ENCODE peak calls at places on chromosomes 12 and 14, in four cellular contexts. One of them, this sample, is unnamed.

GRCh38 chr14:69129264-69129880 is 23.5 kb downstream of the DCAF5 start:
- DNase-seq in K562: peak
- DNase-seq in GM12878: no peak
- DNase-seq in HL-60: no peak
- DNase-seq in this sample: peak

GRCh38 chr12:122894173-122895121 is 1.5 kb downstream of the VPS37B start:
- DNase-seq in K562: peak
- DNase-seq in GM12878: no peak
- DNase-seq in HL-60: no peak
- DNase-seq in this sample: no peak

GRCh38 chr14:79404874-79405273 is 806.4 kb downstream of the DIO2 start:
- DNase-seq in K562: no peak
- DNase-seq in GM12878: no peak
- DNase-seq in HL-60: no peak
- DNase-seq in this sample: no peak

GRCh38 chr12:113407931-113408585 is 4.4 kb upstream of the SDS start:
- DNase-seq in K562: no peak
- DNase-seq in GM12878: no peak
- DNase-seq in HL-60: no peak
- DNase-seq in this sample: no peak

GRCh38 chr12:54294152-54294913 is 6.5 kb downstream of the NFE2 start:
- DNase-seq in K562: peak
- DNase-seq in GM12878: no peak
- DNase-seq in HL-60: no peak
- DNase-seq in this sample: peak

GRCh38 chr12:53201639-53202038 is 5.4 kb downstream of the ITGB7 start:
- DNase-seq in K562: no peak
- DNase-seq in GM12878: no peak
- DNase-seq in HL-60: no peak
- DNase-seq in this sample: no peak

GRCh38 chr12:55717397-55718007 is 1.7 kb downstream of the BLOC1S1 start:
- DNase-seq in K562: peak
- DNase-seq in GM12878: no peak
- DNase-seq in HL-60: no peak
- DNase-seq in this sample: no peak

GRCh38 chr14:36973806-36974442 is 198.5 kb downstream of the SLC25A21 start:
- DNase-seq in K562: no peak
- DNase-seq in GM12878: no peak
- DNase-seq in HL-60: no peak
- DNase-seq in this sample: no peak

GRCh38 chr14:98733536-98733935 is 538.5 kb downstream of the BCL11B start:
- DNase-seq in K562: no peak
- DNase-seq in GM12878: no peak
- DNase-seq in HL-60: no peak
- DNase-seq in this sample: no peak

GRCh38 chr12:92784795-92785562 is 82.2 kb downstream of the PLEKHG7 start:
- DNase-seq in K562: peak
- DNase-seq in GM12878: peak
- DNase-seq in HL-60: peak
- DNase-seq in this sample: peak

GRCh38 chr14:100692256-100692655 is 34.4 kb upstream of the DLK1 start:
- DNase-seq in K562: no peak
- DNase-seq in GM12878: no peak
- DNase-seq in HL-60: no peak
- DNase-seq in this sample: no peak

GRCh38 chr14:61511558-61511924 is 183.8 kb upstream of the HIF1A start:
- DNase-seq in K562: no peak
- DNase-seq in GM12878: no peak
- DNase-seq in HL-60: no peak
- DNase-seq in this sample: no peak

GRCh38 chr12:14572401-14572800 is 4.7 kb upstream of the PLBD1 start:
- DNase-seq in K562: no peak
- DNase-seq in GM12878: no peak
- DNase-seq in HL-60: no peak
- DNase-seq in this sample: no peak
- TF ChIP-seq SPI1 in K562: no peak
- TF ChIP-seq SPI1 in GM12878: no peak
- TF ChIP-seq SPI1 in HL-60: no peak
- TF ChIP-seq SPI1 in this sample: no peak

DNA sequence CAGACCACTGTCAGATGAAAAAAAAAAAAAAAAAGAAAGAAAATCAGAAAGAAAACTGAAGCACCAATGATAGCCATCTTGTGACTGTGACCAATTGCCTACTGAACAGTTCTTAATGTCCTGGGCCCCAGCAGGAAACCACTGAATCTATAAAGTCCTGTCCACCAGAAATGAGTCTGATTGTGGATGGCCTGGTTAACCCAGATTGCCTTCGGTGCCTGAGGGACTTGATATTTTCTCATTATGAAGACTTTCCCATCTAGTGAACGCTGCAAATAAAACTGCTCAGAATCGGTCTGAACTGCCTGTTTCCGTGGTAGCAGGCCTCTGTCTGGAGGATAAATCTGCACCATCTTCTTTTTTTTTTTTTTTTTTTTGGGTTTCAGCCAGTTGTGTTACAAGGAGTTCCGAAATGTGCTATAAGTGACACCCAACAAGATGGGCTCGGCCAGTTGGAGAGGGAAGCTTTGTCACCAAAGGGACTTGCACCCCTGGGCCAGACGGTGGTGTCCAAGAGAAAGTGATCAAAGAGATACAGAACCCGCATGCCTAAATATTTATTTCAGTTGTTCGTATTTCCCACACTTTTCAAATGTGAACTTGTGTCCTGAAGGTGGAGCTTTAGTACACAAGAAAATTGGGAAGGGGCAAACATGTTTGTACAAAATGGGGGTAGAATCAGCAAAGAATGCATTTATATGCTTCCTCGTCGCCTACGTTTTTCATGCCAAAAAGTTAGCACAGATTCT is 3.0 kb upstream of the PLXNC1 start:
- DNase-seq in K562: peak
- DNase-seq in GM12878: no peak
- DNase-seq in HL-60: no peak
- DNase-seq in this sample: no peak
- TF ChIP-seq SPI1 in K562: no peak
- TF ChIP-seq SPI1 in GM12878: no peak
- TF ChIP-seq SPI1 in HL-60: no peak
- TF ChIP-seq SPI1 in this sample: no peak

GRCh38 chr14:95023115-95023514 is 134.2 kb downstream of the DICER1 start:
- DNase-seq in K562: no peak
- DNase-seq in GM12878: no peak
- DNase-seq in HL-60: no peak
- DNase-seq in this sample: no peak

GRCh38 chr14:95025941-95026340 is 131.4 kb downstream of the DICER1 start:
- DNase-seq in K562: no peak
- DNase-seq in GM12878: no peak
- DNase-seq in HL-60: no peak
- DNase-seq in this sample: no peak

GRCh38 chr14:95023886-95024285 is 133.4 kb downstream of the DICER1 start:
- DNase-seq in K562: no peak
- DNase-seq in GM12878: no peak
- DNase-seq in HL-60: no peak
- DNase-seq in this sample: no peak

GRCh38 chr14:95025218-95025617 is 132.1 kb downstream of the DICER1 start:
- DNase-seq in K562: no peak
- DNase-seq in GM12878: no peak
- DNase-seq in HL-60: no peak
- DNase-seq in this sample: no peak

GRCh38 chr14:95024380-95024779 is 132.9 kb downstream of the DICER1 start:
- DNase-seq in K562: no peak
- DNase-seq in GM12878: no peak
- DNase-seq in HL-60: no peak
- DNase-seq in this sample: no peak
- TF ChIP-seq SPI1 in K562: no peak
- TF ChIP-seq SPI1 in GM12878: no peak
- TF ChIP-seq SPI1 in HL-60: no peak
- TF ChIP-seq SPI1 in this sample: no peak

GRCh38 chr14:52241102-52241793 is 26.2 kb upstream of the PTGDR start:
- DNase-seq in K562: no peak
- DNase-seq in GM12878: no peak
- DNase-seq in HL-60: no peak
- DNase-seq in this sample: no peak
- TF ChIP-seq SPI1 in K562: no peak
- TF ChIP-seq SPI1 in GM12878: no peak
- TF ChIP-seq SPI1 in HL-60: no peak
- TF ChIP-seq SPI1 in this sample: no peak

GRCh38 chr12:47547077-47547476 is 158.8 kb downstream of the RPAP3 start:
- DNase-seq in K562: peak
- DNase-seq in GM12878: no peak
- DNase-seq in HL-60: no peak
- DNase-seq in this sample: no peak
- TF ChIP-seq SPI1 in K562: no peak
- TF ChIP-seq SPI1 in GM12878: no peak
- TF ChIP-seq SPI1 in HL-60: no peak
- TF ChIP-seq SPI1 in this sample: no peak

GRCh38 chr12:66915312-66915904 is 236.5 kb upstream of the GRIP1 start:
- DNase-seq in K562: no peak
- DNase-seq in GM12878: no peak
- DNase-seq in HL-60: no peak
- DNase-seq in this sample: no peak
- TF ChIP-seq SPI1 in K562: no peak
- TF ChIP-seq SPI1 in GM12878: no peak
- TF ChIP-seq SPI1 in HL-60: no peak
- TF ChIP-seq SPI1 in this sample: no peak

DNA sequence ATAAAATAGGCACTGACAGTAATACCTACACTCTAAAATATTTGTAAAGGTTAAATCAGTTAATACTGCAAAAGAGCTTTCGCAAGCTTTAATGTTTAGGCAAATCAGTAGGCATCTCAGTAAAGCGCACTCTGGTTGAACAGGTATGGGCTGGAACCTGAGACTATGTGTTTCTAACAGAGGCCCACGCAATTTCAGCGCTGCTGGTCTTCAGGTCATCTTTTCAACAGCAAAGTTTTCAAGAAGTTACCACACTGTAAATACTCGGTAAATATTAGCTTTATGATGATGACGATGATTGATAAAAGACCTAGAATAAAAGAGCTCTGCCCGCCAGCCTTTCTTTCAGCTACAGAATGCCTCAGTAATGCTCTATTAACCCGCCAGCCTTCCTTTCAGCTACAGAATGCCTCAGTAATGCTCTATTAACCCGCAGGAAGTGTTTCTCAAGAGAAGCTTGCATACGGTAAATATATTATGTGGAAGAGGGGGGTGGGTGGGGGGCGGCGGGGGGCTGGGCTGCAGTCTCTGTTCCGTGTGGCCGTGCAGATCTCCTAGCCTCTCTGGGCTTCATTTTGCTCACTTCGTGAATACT is 19.7 kb downstream of the LRTM2 start:
- DNase-seq in K562: no peak
- DNase-seq in GM12878: no peak
- DNase-seq in HL-60: no peak
- DNase-seq in this sample: no peak
- TF ChIP-seq SPI1 in K562: no peak
- TF ChIP-seq SPI1 in GM12878: no peak
- TF ChIP-seq SPI1 in HL-60: no peak
- TF ChIP-seq SPI1 in this sample: no peak

GRCh38 chr12:105386431-105386830 is 55.9 kb downstream of the C12orf75 start:
- DNase-seq in K562: no peak
- DNase-seq in GM12878: no peak
- DNase-seq in HL-60: no peak
- DNase-seq in this sample: no peak

GRCh38 chr12:105378821-105379400 is 48.4 kb downstream of the C12orf75 start:
- DNase-seq in K562: no peak
- DNase-seq in GM12878: no peak
- DNase-seq in HL-60: no peak
- DNase-seq in this sample: no peak

GRCh38 chr12:105385141-105385540 is 54.6 kb downstream of the C12orf75 start:
- DNase-seq in K562: no peak
- DNase-seq in GM12878: no peak
- DNase-seq in HL-60: no peak
- DNase-seq in this sample: no peak

GRCh38 chr12:105384220-105384619 is 53.7 kb downstream of the C12orf75 start:
- DNase-seq in K562: no peak
- DNase-seq in GM12878: no peak
- DNase-seq in HL-60: no peak
- DNase-seq in this sample: no peak

GRCh38 chr12:105382771-105383632 is 52.5 kb downstream of the C12orf75 start:
- DNase-seq in K562: peak
- DNase-seq in GM12878: peak
- DNase-seq in HL-60: no peak
- DNase-seq in this sample: peak
- TF ChIP-seq SPI1 in K562: no peak
- TF ChIP-seq SPI1 in GM12878: no peak
- TF ChIP-seq SPI1 in HL-60: no peak
- TF ChIP-seq SPI1 in this sample: no peak